ENCODE peak calls at places on chromosomes 1 and 21, in seven cellular contexts. V is upper lobe of right lung, B is GM10248, I is MM.1S, J is NB4, W is lung, A is esophagus squamous epithelium. P is an unnamed sample.

GRCh38 chr21:29610960-29611359 is 312.2 kb downstream of the BACH1 start:
- DNase-seq in V (no peak), B (no peak), I (no peak), J (no peak), W (no peak), A (no peak), P (no peak)

GRCh38 chr1:223052931-223053330 is 90.1 kb downstream of the TLR5 start:
- DNase-seq in V (no peak), B (no peak), I (no peak), J (no peak), W (no peak), A (no peak), P (no peak)

GRCh38 chr1:164064501-164064900 is 494.5 kb upstream of the PBX1 start:
- DNase-seq in V (no peak), B (no peak), I (no peak), J (no peak), W (no peak), A (no peak), P (no peak)

GRCh38 chr1:185934476-185935189 is 200.4 kb downstream of the HMCN1 start:
- DNase-seq in V (no peak), B (no peak), I (peak; percentile 57), J (no peak), W (no peak), A (no peak), P (no peak)

GRCh38 chr1:54335396-54336056 is 70.7 kb downstream of the SSBP3 start:
- DNase-seq in V (no peak), B (no peak), I (no peak), J (peak; percentile 76), W (peak; percentile 66), A (no peak), P (no peak)

GRCh38 chr21:35416866-35417453 is 367.9 kb upstream of the RUNX1 start:
- DNase-seq in V (no peak), B (no peak), I (no peak), J (no peak), W (no peak), A (no peak), P (no peak)

GRCh38 chr1:109723351-109723750 is 11.3 kb downstream of the GSTM5 start:
- DNase-seq in V (no peak), B (no peak), I (no peak), J (no peak), W (no peak), A (no peak), P (no peak)

GRCh38 chr21:45577806-45578801 is 35.9 kb upstream of the SLC19A1 start:
- DNase-seq in V (peak; percentile 74), B (no peak), I (no peak), J (no peak), W (peak; percentile 79), A (no peak), P (no peak)

GRCh38 chr1:67834246-67834877 is 1.1 kb upstream of the GNG12 start:
- DNase-seq in V (no peak), B (no peak), I (no peak), J (no peak), W (no peak), A (no peak), P (no peak)

GRCh38 chr1:7366955-7367665 is 404.0 kb upstream of the VAMP3 start:
- DNase-seq in V (no peak), B (no peak), I (no peak), J (no peak), W (no peak), A (no peak), P (no peak)

GRCh38 chr1:110559157-110559556 is 40.2 kb upstream of the KCNA10 start:
- DNase-seq in V (no peak), B (no peak), I (no peak), J (peak; percentile 3), W (no peak), A (no peak), P (no peak)

GRCh38 chr1:23282967-23283366 is 61.1 kb downstream of the HNRNPR start:
- DNase-seq in V (no peak), B (no peak), I (no peak), J (peak; percentile 82), W (no peak), A (no peak), P (no peak)

GRCh38 chr1:215594640-215595039 is 27.5 kb downstream of the KCTD3 start:
- DNase-seq in V (no peak), B (no peak), I (no peak), J (no peak), W (no peak), A (no peak), P (no peak)

GRCh38 chr1:29240986-29241385 is 4.7 kb downstream of the PTPRU start:
- DNase-seq in V (no peak), B (no peak), I (no peak), J (no peak), W (no peak), A (no peak), P (no peak)

GRCh38 chr1:203263496-203263895 is 34.0 kb upstream of the CHIT1 start:
- DNase-seq in V (no peak), B (no peak), I (no peak), J (no peak), W (no peak), A (no peak), P (no peak)

GRCh38 chr1:207763972-207764371 is 12.1 kb downstream of the CD46 start:
- DNase-seq in V (no peak), B (no peak), I (no peak), J (no peak), W (no peak), A (no peak), P (no peak)

GRCh38 chr1:111719561-111720239 is 19.5 kb downstream of the INKA2 start:
- DNase-seq in V (no peak), B (no peak), I (no peak), J (no peak), W (no peak), A (no peak), P (no peak)

GRCh38 chr1:172686143-172686542 is 27.2 kb downstream of the FASLG start:
- DNase-seq in V (no peak), B (no peak), I (no peak), J (no peak), W (no peak), A (no peak), P (no peak)

GRCh38 chr21:25827513-25827912 is 92.7 kb downstream of the GABPA start:
- DNase-seq in V (no peak), B (no peak), I (no peak), J (no peak), W (no peak), A (no peak), P (no peak)

GRCh38 chr1:87273291-87273690 is 55.4 kb upstream of the LMO4 start:
- DNase-seq in V (no peak), B (no peak), I (no peak), J (no peak), W (no peak), A (no peak), P (no peak)

GRCh38 chr1:223089250-223089649 is 53.8 kb downstream of the TLR5 start:
- DNase-seq in V (no peak), B (no peak), I (no peak), J (no peak), W (no peak), A (no peak), P (no peak)

GRCh38 chr1:94854458-94855306 is 34.5 kb downstream of the SLC44A3 start:
- DNase-seq in V (peak; percentile 90), B (peak; percentile 87), I (peak; percentile 65), J (peak; percentile 81), W (peak; percentile 89), A (peak; percentile 45), P (peak; percentile 87)

GRCh38 chr1:121558514-121558913 is 373.7 kb downstream of the SRGAP2C start:
- DNase-seq in V (no peak), B (no peak), I (no peak), J (peak; percentile 40), W (no peak), A (no peak), P (no peak)

DNA sequence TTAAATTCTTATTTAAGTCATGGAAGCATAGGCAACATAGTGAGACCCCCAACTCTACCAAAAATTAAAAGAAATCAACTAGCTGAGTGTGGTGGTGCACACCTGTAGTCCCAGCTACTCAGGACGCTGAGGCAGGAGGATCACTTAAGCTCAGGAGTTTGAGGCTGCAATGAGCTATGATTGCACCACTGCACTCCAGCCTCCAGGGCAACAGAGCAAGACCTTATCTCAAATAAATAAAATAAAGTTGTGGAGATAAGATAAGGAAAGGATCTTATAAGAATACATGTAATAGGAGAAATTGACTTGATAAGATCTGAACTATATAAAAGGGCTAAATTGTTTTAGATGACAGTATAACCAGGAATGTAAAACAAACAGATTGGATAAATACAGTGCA is 2.3 kb upstream of the BATF3 start:
- DNase-seq in V (no peak), B (no peak), I (no peak), J (no peak), W (no peak), A (no peak), P (no peak)
- TF ChIP-seq CTCF in V (no peak), B (no peak), I (peak; percentile 3), J (no peak), W (no peak), A (no peak), P (no peak)

DNA sequence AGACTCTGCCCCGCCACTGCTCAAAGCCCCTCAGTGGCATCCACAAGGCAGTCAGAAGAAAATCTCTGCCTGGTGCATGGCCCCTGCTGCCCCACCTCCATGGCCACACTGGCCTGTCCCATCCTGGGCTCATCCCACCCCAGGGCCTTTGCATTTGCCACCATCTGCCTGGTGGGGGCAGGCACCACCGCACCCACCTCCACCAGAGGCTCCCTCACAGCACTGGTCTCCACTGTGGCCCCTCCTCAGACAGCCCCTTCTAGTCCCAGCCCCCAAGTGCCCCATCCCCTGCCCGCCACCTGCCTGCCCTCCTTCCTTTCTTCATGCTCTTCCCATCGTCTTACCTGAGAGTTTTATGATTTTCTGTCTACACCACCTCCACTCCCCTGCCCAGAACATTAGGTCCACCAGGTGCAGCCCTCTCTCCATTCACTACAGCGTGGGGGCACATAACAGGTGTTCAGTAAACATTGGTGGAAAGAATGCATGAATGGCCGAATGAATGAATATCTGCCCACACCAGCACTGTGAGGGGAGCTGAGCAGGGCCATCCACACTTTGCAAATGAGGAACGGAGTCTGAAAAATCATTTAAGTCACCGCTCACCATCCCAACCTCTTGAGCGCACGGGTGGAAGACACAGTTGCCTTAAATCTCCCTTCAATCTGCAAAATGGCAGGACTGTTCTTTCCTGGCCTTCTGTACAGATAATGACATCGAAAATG is 2.1 kb downstream of the PRDM15 start:
- DNase-seq in V (no peak), B (no peak), I (no peak), J (no peak), W (no peak), A (no peak), P (no peak)
- TF ChIP-seq CTCF in V (no peak), B (no peak), I (no peak), J (no peak), W (no peak), A (no peak), P (peak; percentile 2)

GRCh38 chr1:15272009-15272781 is 25.2 kb downstream of the FHAD1 start:
- DNase-seq in V (peak; percentile 72), B (peak; percentile 80), I (peak; percentile 73), J (peak; percentile 73), W (peak; percentile 56), A (no peak), P (peak; percentile 75)
- TF ChIP-seq CTCF in V (peak; percentile 77), B (peak; percentile 79), I (peak; percentile 86), J (peak; percentile 67), W (peak; percentile 66), A (peak; percentile 76), P (peak; percentile 44)

GRCh38 chr1:147815503-147815902 is 55.1 kb upstream of the GJA5 start:
- DNase-seq in V (no peak), B (no peak), I (no peak), J (no peak), W (no peak), A (no peak), P (no peak)
- TF ChIP-seq CTCF in V (no peak), B (no peak), I (no peak), J (no peak), W (no peak), A (no peak), P (no peak)